ENCODE peak calls at places on chromosomes 2 and 18, in five cellular contexts. One of them, this sample, is unnamed. For H3K4me1, the result is how much of the 10 kb centered on the place peaks cover.

GRCh38 chr2:55133467-55134315 is 83.4 kb upstream of the RTN4 start:
- DNase-seq in testis: peak
- DNase-seq in CD8-positive, alpha-beta T cell: peak
- DNase-seq in H9: peak
- DNase-seq in heart left ventricle: peak
- DNase-seq in this sample: no peak

GRCh38 chr2:218003994-218004419 is 1.2 kb upstream of the TNS1 start:
- DNase-seq in heart left ventricle: peak
- DNase-seq in H9: no peak
- DNase-seq in CD8-positive, alpha-beta T cell: no peak
- DNase-seq in testis: peak
- DNase-seq in this sample: no peak

GRCh38 chr18:54672109-54672508 is 81.1 kb downstream of the DYNAP start:
- DNase-seq in heart left ventricle: no peak
- DNase-seq in H9: no peak
- DNase-seq in testis: no peak
- DNase-seq in CD8-positive, alpha-beta T cell: no peak
- DNase-seq in this sample: no peak

GRCh38 chr2:55138546-55139288 is 88.5 kb upstream of the RTN4 start:
- DNase-seq in heart left ventricle: no peak
- DNase-seq in H9: no peak
- DNase-seq in testis: no peak
- DNase-seq in CD8-positive, alpha-beta T cell: no peak
- DNase-seq in this sample: no peak

GRCh38 chr2:64770781-64771334 is 117.1 kb upstream of the SERTAD2 start:
- DNase-seq in heart left ventricle: peak
- DNase-seq in CD8-positive, alpha-beta T cell: no peak
- DNase-seq in testis: peak
- DNase-seq in H9: no peak
- DNase-seq in this sample: no peak

GRCh38 chr18:39960545-39960944 is 1994.5 kb upstream of the PIK3C3 start:
- DNase-seq in H9: no peak
- DNase-seq in testis: no peak
- DNase-seq in CD8-positive, alpha-beta T cell: no peak
- DNase-seq in heart left ventricle: no peak
- DNase-seq in this sample: no peak

GRCh38 chr2:122831644-122832043 is 1076.2 kb downstream of the TSN start:
- DNase-seq in H9: no peak
- DNase-seq in heart left ventricle: no peak
- DNase-seq in testis: no peak
- DNase-seq in CD8-positive, alpha-beta T cell: no peak
- DNase-seq in this sample: no peak

GRCh38 chr2:27186613-27187345 is 25.1 kb upstream of the ATRAID start:
- DNase-seq in testis: no peak
- DNase-seq in H9: no peak
- DNase-seq in heart left ventricle: no peak
- DNase-seq in CD8-positive, alpha-beta T cell: no peak
- DNase-seq in this sample: no peak

GRCh38 chr2:172425336-172425735 is 2.0 kb upstream of the ITGA6 start:
- DNase-seq in CD8-positive, alpha-beta T cell: no peak
- DNase-seq in H9: no peak
- DNase-seq in heart left ventricle: no peak
- DNase-seq in testis: no peak
- DNase-seq in this sample: no peak

GRCh38 chr2:195575879-195576391 is 81.1 kb upstream of the SLC39A10 start:
- DNase-seq in CD8-positive, alpha-beta T cell: no peak
- DNase-seq in testis: no peak
- DNase-seq in H9: no peak
- DNase-seq in heart left ventricle: no peak
- DNase-seq in this sample: no peak

GRCh38 chr2:219996366-219996765 is 368.9 kb downstream of the SLC4A3 start:
- DNase-seq in CD8-positive, alpha-beta T cell: no peak
- DNase-seq in H9: no peak
- DNase-seq in heart left ventricle: no peak
- DNase-seq in testis: no peak
- DNase-seq in this sample: no peak

GRCh38 chr2:18440141-18440605 is 120.3 kb downstream of the RDH14 start:
- DNase-seq in testis: no peak
- DNase-seq in H9: no peak
- DNase-seq in heart left ventricle: no peak
- DNase-seq in CD8-positive, alpha-beta T cell: no peak
- DNase-seq in this sample: no peak

GRCh38 chr2:179263015-179263414 is 1.6 kb downstream of the SESTD1 start:
- DNase-seq in heart left ventricle: no peak
- DNase-seq in H9: no peak
- DNase-seq in testis: no peak
- DNase-seq in CD8-positive, alpha-beta T cell: no peak
- DNase-seq in this sample: no peak

GRCh38 chr2:86621290-86621943 is 2.2 kb downstream of the RNF103 start:
- DNase-seq in testis: no peak
- DNase-seq in heart left ventricle: no peak
- DNase-seq in H9: no peak
- DNase-seq in CD8-positive, alpha-beta T cell: no peak
- DNase-seq in this sample: no peak

GRCh38 chr2:120763931-120764330 is 28.3 kb downstream of the GLI2 start:
- DNase-seq in testis: no peak
- DNase-seq in CD8-positive, alpha-beta T cell: no peak
- DNase-seq in H9: peak
- DNase-seq in heart left ventricle: no peak
- DNase-seq in this sample: peak

GRCh38 chr2:105917688-105918087 is 173.0 kb downstream of the NCK2 start:
- DNase-seq in heart left ventricle: no peak
- DNase-seq in testis: no peak
- DNase-seq in H9: no peak
- DNase-seq in CD8-positive, alpha-beta T cell: no peak
- DNase-seq in this sample: no peak

GRCh38 chr2:217216316-217216715 is 356.5 kb upstream of the TNP1 start:
- DNase-seq in CD8-positive, alpha-beta T cell: no peak
- DNase-seq in heart left ventricle: no peak
- DNase-seq in H9: no peak
- DNase-seq in testis: no peak
- DNase-seq in this sample: no peak

GRCh38 chr18:48455555-48456478 is 46.6 kb upstream of the ZBTB7C start:
- DNase-seq in heart left ventricle: no peak
- DNase-seq in testis: peak
- DNase-seq in CD8-positive, alpha-beta T cell: peak
- DNase-seq in H9: no peak
- DNase-seq in this sample: peak

GRCh38 chr2:145203931-145204330 is 684.0 kb upstream of the ZEB2 start:
- DNase-seq in CD8-positive, alpha-beta T cell: no peak
- DNase-seq in H9: no peak
- DNase-seq in testis: no peak
- DNase-seq in heart left ventricle: no peak
- DNase-seq in this sample: no peak

GRCh38 chr2:237322564-237322963 is 91.4 kb downstream of the COL6A3 start:
- DNase-seq in heart left ventricle: no peak
- DNase-seq in testis: no peak
- DNase-seq in CD8-positive, alpha-beta T cell: no peak
- DNase-seq in H9: peak
- DNase-seq in this sample: no peak

GRCh38 chr2:79219383-79219988 is 59.9 kb upstream of the REG3A start:
- DNase-seq in CD8-positive, alpha-beta T cell: no peak
- DNase-seq in H9: peak
- DNase-seq in heart left ventricle: no peak
- DNase-seq in testis: peak
- DNase-seq in this sample: no peak

GRCh38 chr18:59451073-59451472 is 92.0 kb upstream of the LMAN1 start:
- DNase-seq in testis: no peak
- DNase-seq in H9: no peak
- DNase-seq in CD8-positive, alpha-beta T cell: no peak
- DNase-seq in heart left ventricle: no peak
- DNase-seq in this sample: no peak

GRCh38 chr2:182506606-182507005 is 79.8 kb upstream of the PDE1A start:
- DNase-seq in testis: no peak
- DNase-seq in heart left ventricle: no peak
- DNase-seq in CD8-positive, alpha-beta T cell: no peak
- DNase-seq in H9: no peak
- DNase-seq in this sample: peak

GRCh38 chr2:161913865-161914264 is 160.2 kb downstream of the DPP4 start:
- DNase-seq in H9: no peak
- DNase-seq in heart left ventricle: no peak
- DNase-seq in testis: no peak
- DNase-seq in CD8-positive, alpha-beta T cell: no peak
- DNase-seq in this sample: no peak

GRCh38 chr2:99915108-99915675 is 227.2 kb downstream of the AFF3 start:
- DNase-seq in heart left ventricle: no peak
- DNase-seq in H9: no peak
- DNase-seq in testis: no peak
- DNase-seq in CD8-positive, alpha-beta T cell: no peak
- DNase-seq in this sample: no peak

GRCh38 chr2:206993964-206994363 is 54.6 kb downstream of the CPO start:
- DNase-seq in CD8-positive, alpha-beta T cell: no peak
- DNase-seq in H9: no peak
- DNase-seq in testis: no peak
- DNase-seq in heart left ventricle: no peak
- DNase-seq in this sample: no peak

GRCh38 chr2:43455735-43456642 is 139.8 kb downstream of the THADA start:
- DNase-seq in H9: no peak
- DNase-seq in testis: no peak
- DNase-seq in heart left ventricle: no peak
- DNase-seq in CD8-positive, alpha-beta T cell: no peak
- DNase-seq in this sample: no peak

GRCh38 chr2:43460141-43460540 is 135.7 kb downstream of the THADA start:
- DNase-seq in testis: no peak
- DNase-seq in H9: no peak
- DNase-seq in heart left ventricle: no peak
- DNase-seq in CD8-positive, alpha-beta T cell: no peak
- DNase-seq in this sample: no peak

GRCh38 chr2:43460611-43461396 is 135.0 kb downstream of the THADA start:
- DNase-seq in H9: no peak
- DNase-seq in heart left ventricle: no peak
- DNase-seq in testis: no peak
- DNase-seq in CD8-positive, alpha-beta T cell: no peak
- DNase-seq in this sample: no peak

GRCh38 chr2:43459455-43459854 is 136.4 kb downstream of the THADA start:
- DNase-seq in heart left ventricle: no peak
- DNase-seq in H9: no peak
- DNase-seq in CD8-positive, alpha-beta T cell: no peak
- DNase-seq in testis: no peak
- DNase-seq in this sample: no peak

GRCh38 chr2:43458002-43458628 is 137.7 kb downstream of the THADA start:
- DNase-seq in CD8-positive, alpha-beta T cell: no peak
- DNase-seq in heart left ventricle: no peak
- DNase-seq in H9: no peak
- DNase-seq in testis: no peak
- DNase-seq in this sample: no peak
- H3K4me1 ChIP-seq in CD8-positive, alpha-beta T cell: under half
- H3K4me1 ChIP-seq in heart left ventricle: half or more
- H3K4me1 ChIP-seq in H9: under half
- H3K4me1 ChIP-seq in testis: under half
- H3K4me1 ChIP-seq in this sample: half or more

GRCh38 chr18:44793186-44793585 is 112.5 kb downstream of the SETBP1 start:
- DNase-seq in CD8-positive, alpha-beta T cell: no peak
- DNase-seq in testis: no peak
- DNase-seq in H9: no peak
- DNase-seq in heart left ventricle: no peak
- DNase-seq in this sample: no peak
- H3K4me1 ChIP-seq in CD8-positive, alpha-beta T cell: under half
- H3K4me1 ChIP-seq in testis: under half
- H3K4me1 ChIP-seq in H9: under half
- H3K4me1 ChIP-seq in heart left ventricle: half or more
- H3K4me1 ChIP-seq in this sample: half or more

GRCh38 chr2:190043441-190043840 is 19.1 kb downstream of the MSTN start:
- DNase-seq in testis: no peak
- DNase-seq in heart left ventricle: no peak
- DNase-seq in CD8-positive, alpha-beta T cell: no peak
- DNase-seq in H9: no peak
- DNase-seq in this sample: no peak
- H3K4me1 ChIP-seq in testis: under half
- H3K4me1 ChIP-seq in heart left ventricle: under half
- H3K4me1 ChIP-seq in CD8-positive, alpha-beta T cell: under half
- H3K4me1 ChIP-seq in H9: under half
- H3K4me1 ChIP-seq in this sample: under half

GRCh38 chr2:45845566-45845965 is 194.1 kb downstream of the PRKCE start:
- DNase-seq in H9: no peak
- DNase-seq in heart left ventricle: no peak
- DNase-seq in testis: no peak
- DNase-seq in CD8-positive, alpha-beta T cell: no peak
- DNase-seq in this sample: no peak

GRCh38 chr2:45845058-45845457 is 193.6 kb downstream of the PRKCE start:
- DNase-seq in heart left ventricle: no peak
- DNase-seq in testis: no peak
- DNase-seq in CD8-positive, alpha-beta T cell: no peak
- DNase-seq in H9: no peak
- DNase-seq in this sample: no peak

GRCh38 chr2:45840481-45840880 is 189.0 kb downstream of the PRKCE start:
- DNase-seq in heart left ventricle: no peak
- DNase-seq in CD8-positive, alpha-beta T cell: no peak
- DNase-seq in H9: no peak
- DNase-seq in testis: no peak
- DNase-seq in this sample: no peak

GRCh38 chr2:45841752-45842407 is 190.4 kb downstream of the PRKCE start:
- DNase-seq in testis: no peak
- DNase-seq in heart left ventricle: no peak
- DNase-seq in CD8-positive, alpha-beta T cell: no peak
- DNase-seq in H9: no peak
- DNase-seq in this sample: no peak

GRCh38 chr2:45843136-45843535 is 191.7 kb downstream of the PRKCE start:
- DNase-seq in H9: no peak
- DNase-seq in CD8-positive, alpha-beta T cell: no peak
- DNase-seq in testis: no peak
- DNase-seq in heart left ventricle: no peak
- DNase-seq in this sample: no peak
- H3K4me1 ChIP-seq in H9: under half
- H3K4me1 ChIP-seq in CD8-positive, alpha-beta T cell: under half
- H3K4me1 ChIP-seq in testis: under half
- H3K4me1 ChIP-seq in heart left ventricle: under half
- H3K4me1 ChIP-seq in this sample: under half

GRCh38 chr2:47304654-47305053 is 98.3 kb upstream of the MSH2 start:
- DNase-seq in CD8-positive, alpha-beta T cell: no peak
- DNase-seq in heart left ventricle: no peak
- DNase-seq in testis: no peak
- DNase-seq in H9: no peak
- DNase-seq in this sample: no peak
- H3K4me1 ChIP-seq in CD8-positive, alpha-beta T cell: under half
- H3K4me1 ChIP-seq in heart left ventricle: under half
- H3K4me1 ChIP-seq in testis: under half
- H3K4me1 ChIP-seq in H9: under half
- H3K4me1 ChIP-seq in this sample: under half

GRCh38 chr2:191174539-191174938 is 23.7 kb upstream of the STAT4 start:
- DNase-seq in heart left ventricle: no peak
- DNase-seq in CD8-positive, alpha-beta T cell: no peak
- DNase-seq in testis: no peak
- DNase-seq in H9: no peak
- DNase-seq in this sample: no peak
- H3K4me1 ChIP-seq in heart left ventricle: under half
- H3K4me1 ChIP-seq in CD8-positive, alpha-beta T cell: under half
- H3K4me1 ChIP-seq in testis: under half
- H3K4me1 ChIP-seq in H9: under half
- H3K4me1 ChIP-seq in this sample: under half